ENCODE peak calls at places on chromosomes 16 and 17, in nine cellular contexts. L is cardiac muscle cell, W is GM23248, U is BJ, V is uterus, Z is prostate gland, Q is PC-3, I is fibroblast of lung, D is H1. T is an unnamed sample.

GRCh38 chr17:78013683-78014467 is 55.4 kb downstream of the TNRC6C start:
- DNase-seq in L (peak; percentile 74), W (peak; percentile 73), U (no peak), V (peak; percentile 50), Z (peak; percentile 62), Q (peak; percentile 85), I (peak; percentile 86), D (no peak), T (peak; percentile 61)

GRCh38 chr16:78786635-78787034 is 687.2 kb downstream of the WWOX start:
- DNase-seq in L (no peak), W (no peak), U (no peak), V (no peak), Z (no peak), Q (no peak), I (no peak), D (no peak), T (no peak)

GRCh38 chr17:79075433-79075805 is 795 bp downstream of the ENGASE start:
- DNase-seq in L (no peak), W (peak; percentile 56), U (no peak), V (no peak), Z (no peak), Q (no peak), I (no peak), D (no peak), T (peak; percentile 25)

GRCh38 chr16:65249768-65250167 is 127.9 kb upstream of the CDH11 start:
- DNase-seq in L (peak; percentile 84), W (peak; percentile 62), U (no peak), V (peak; percentile 69), Z (no peak), Q (no peak), I (no peak), D (no peak), T (no peak)

GRCh38 chr17:549197-550040 is 165.2 kb downstream of the VPS53 start:
- DNase-seq in L (peak; percentile 21), W (peak; percentile 80), U (peak; percentile 59), V (no peak), Z (no peak), Q (no peak), I (peak; percentile 81), D (no peak), T (no peak)

GRCh38 chr17:80619535-80620235 is 75.0 kb downstream of the RPTOR start:
- DNase-seq in L (no peak), W (peak; percentile 15), U (no peak), V (no peak), Z (no peak), Q (peak; percentile 89), I (no peak), D (no peak), T (no peak)

GRCh38 chr17:50630524-50631194 is 4.0 kb upstream of the ABCC3 start:
- DNase-seq in L (peak; percentile 49), W (peak; percentile 49), U (no peak), V (no peak), Z (peak; percentile 70), Q (peak; percentile 89), I (no peak), D (no peak), T (peak; percentile 47)

GRCh38 chr16:84520778-84521770 is 16.6 kb upstream of the MEAK7 start:
- DNase-seq in L (no peak), W (no peak), U (no peak), V (no peak), Z (no peak), Q (peak; percentile 20), I (no peak), D (no peak), T (no peak)

GRCh38 chr16:1312459-1312801 is 3.0 kb downstream of the UBE2I start:
- DNase-seq in L (no peak), W (no peak), U (no peak), V (no peak), Z (no peak), Q (no peak), I (no peak), D (no peak), T (no peak)

GRCh38 chr16:1310832-1311200 is 1.4 kb downstream of the UBE2I start:
- DNase-seq in L (no peak), W (peak; percentile 65), U (no peak), V (no peak), Z (no peak), Q (no peak), I (no peak), D (no peak), T (peak; percentile 60)

GRCh38 chr16:1312903-1313302 is 3.5 kb downstream of the UBE2I start:
- DNase-seq in L (no peak), W (no peak), U (no peak), V (no peak), Z (no peak), Q (no peak), I (no peak), D (no peak), T (no peak)

GRCh38 chr16:1311212-1311737 is 1.8 kb downstream of the UBE2I start:
- DNase-seq in L (no peak), W (peak; percentile 30), U (no peak), V (no peak), Z (no peak), Q (no peak), I (no peak), D (no peak), T (no peak)

DNA sequence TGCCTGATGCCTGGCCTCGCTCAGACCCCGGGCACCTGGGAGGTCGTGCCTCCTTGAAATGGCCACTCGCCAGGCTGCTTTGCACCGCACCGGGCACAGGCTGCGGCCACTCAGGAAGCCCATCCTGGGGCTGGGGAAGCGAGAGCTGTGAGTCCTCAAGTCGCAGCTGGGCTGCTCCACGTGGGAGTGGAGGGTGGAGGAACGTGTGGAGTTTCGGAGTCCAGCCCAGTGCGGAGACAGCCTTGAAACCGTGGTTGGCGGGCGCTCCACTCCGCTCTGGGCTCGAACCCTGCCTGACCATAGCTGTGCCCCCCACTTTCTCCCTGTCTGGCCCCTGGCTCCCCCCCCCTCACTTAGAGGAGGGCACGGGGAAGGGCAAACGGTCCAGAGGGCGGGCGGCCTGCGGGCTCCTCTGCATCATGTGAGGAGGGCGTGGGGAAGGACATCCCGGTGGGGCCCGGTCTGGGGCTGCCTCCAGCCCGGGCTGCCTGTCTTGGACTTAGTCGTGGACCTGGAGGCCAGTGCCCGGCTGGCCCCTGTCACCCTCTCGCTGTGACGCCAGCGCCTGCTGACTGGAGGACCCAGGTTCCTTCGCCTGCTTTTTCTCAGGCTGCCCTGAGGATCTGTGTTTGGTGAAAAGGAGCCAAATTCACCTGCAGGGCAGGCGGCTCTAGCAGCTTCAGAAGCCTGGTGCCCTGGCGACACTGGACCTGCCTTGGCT is 2.5 kb downstream of the UBE2I start:
- DNase-seq in L (no peak), W (peak; percentile 71), U (no peak), V (no peak), Z (no peak), Q (no peak), I (peak; percentile 25), D (no peak), T (no peak)
- H3K4me3 ChIP-seq in L (peak overlapping the region; percentile 92), W (peak overlapping the region; percentile 99), U (peak overlapping the region; percentile 60), V (peak overlapping the region; percentile 73), Z (peak overlapping the region; percentile 75), Q (peak overlapping the region; percentile 85), I (peak overlapping the region; percentile 96), D (peak overlapping the region; percentile 95), T (peak overlapping the region; percentile 68)

GRCh38 chr16:10876799-10877341 is at the start of gene CIITA:
- DNase-seq in L (no peak), W (peak; percentile 96), U (peak; percentile 7), V (no peak), Z (no peak), Q (peak; percentile 87), I (peak; percentile 65), D (no peak), T (peak; percentile 45)
- H3K4me3 ChIP-seq in L (no peak within 1 kb of the TSS), W (no peak within 1 kb of the TSS), U (no peak within 1 kb of the TSS), V (no peak within 1 kb of the TSS), Z (no peak within 1 kb of the TSS), Q (no peak within 1 kb of the TSS), I (no peak within 1 kb of the TSS), D (no peak within 1 kb of the TSS), T (peak within 1 kb of the TSS; percentile 49)

DNA sequence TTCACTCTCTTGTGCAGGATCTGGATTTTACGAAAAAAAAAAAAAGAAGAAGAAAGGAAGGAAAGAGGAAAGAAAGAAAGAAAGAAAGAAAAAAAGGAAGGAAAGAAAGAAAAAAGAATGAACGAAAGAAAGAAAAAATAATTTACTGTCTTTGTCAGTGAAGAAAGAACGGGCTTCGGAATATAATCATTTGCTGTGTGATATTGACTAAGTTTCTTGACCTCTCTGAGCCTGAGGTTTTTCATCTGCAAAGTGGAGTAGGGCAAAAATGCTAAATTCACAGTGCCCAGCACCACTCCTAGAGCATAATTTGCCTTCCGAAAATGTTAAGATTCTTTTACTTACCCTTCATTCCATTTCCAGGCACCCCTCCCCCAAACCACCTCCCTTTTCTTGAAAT is 333 bp upstream of the CCR10 start:
- DNase-seq in L (no peak), W (no peak), U (no peak), V (no peak), Z (no peak), Q (no peak), I (no peak), D (no peak), T (no peak)
- H3K4me3 ChIP-seq in L (peak overlapping the region; percentile 55), W (peak overlapping the region; percentile 79), U (peak overlapping the region; percentile 66), V (peak overlapping the region; percentile 56), Z (peak overlapping the region; percentile 35), Q (peak overlapping the region; percentile 70), I (peak overlapping the region; percentile 62), D (peak overlapping the region; percentile 55), T (peak overlapping the region; percentile 29)

GRCh38 chr17:73363788-73364522 is 52.2 kb upstream of the CDC42EP4 start:
- DNase-seq in L (no peak), W (no peak), U (no peak), V (no peak), Z (no peak), Q (no peak), I (no peak), D (no peak), T (no peak)

GRCh38 chr17:73369126-73369525 is 57.3 kb upstream of the CDC42EP4 start:
- DNase-seq in L (peak; percentile 60), W (no peak), U (no peak), V (no peak), Z (no peak), Q (no peak), I (no peak), D (no peak), T (no peak)

GRCh38 chr17:73365203-73365933 is 53.6 kb upstream of the CDC42EP4 start:
- DNase-seq in L (no peak), W (peak; percentile 17), U (no peak), V (no peak), Z (no peak), Q (no peak), I (no peak), D (no peak), T (no peak)

GRCh38 chr17:73368085-73368631 is 56.4 kb upstream of the CDC42EP4 start:
- DNase-seq in L (no peak), W (no peak), U (no peak), V (no peak), Z (no peak), Q (no peak), I (no peak), D (no peak), T (no peak)

DNA sequence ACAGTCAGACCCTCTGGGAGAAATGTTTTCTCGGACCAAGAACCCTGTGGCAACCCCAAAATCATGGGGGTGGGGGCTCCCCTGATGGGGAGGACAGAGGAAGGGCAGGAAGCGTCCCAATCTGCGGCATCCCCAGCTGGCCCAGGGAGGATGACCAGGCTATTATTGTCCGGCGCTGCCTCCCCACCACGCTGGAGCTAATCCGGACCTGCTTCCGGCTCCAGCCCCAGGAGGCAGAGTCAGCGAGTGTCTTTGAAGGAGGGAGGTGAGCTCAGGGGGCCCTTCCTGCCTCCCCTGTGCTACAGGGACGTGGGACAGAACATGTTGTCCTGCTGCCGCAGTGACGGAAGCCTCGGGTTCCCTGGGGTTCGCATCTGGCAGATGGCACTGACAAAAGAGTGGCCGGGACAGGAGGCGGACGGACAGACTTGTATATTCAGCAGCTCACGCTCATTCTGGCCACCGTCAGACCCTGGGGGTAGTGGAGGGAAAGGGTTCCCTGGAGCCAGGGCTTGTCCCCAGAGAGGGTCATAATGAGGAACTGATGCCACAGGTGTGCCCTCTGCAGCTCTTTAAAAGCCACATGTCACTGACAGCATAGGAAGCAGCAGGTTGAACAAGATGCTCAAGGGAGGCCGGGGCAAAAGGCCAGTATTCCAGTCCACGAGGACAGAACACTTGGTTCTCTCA is 54.3 kb upstream of the CDC42EP4 start:
- DNase-seq in L (no peak), W (peak; percentile 17), U (no peak), V (no peak), Z (no peak), Q (no peak), I (no peak), D (no peak), T (no peak)
- H3K4me3 ChIP-seq in L (no peak overlapping the region), W (no peak overlapping the region), U (no peak overlapping the region), V (no peak overlapping the region), Z (no peak overlapping the region), Q (no peak overlapping the region), I (no peak overlapping the region), D (no peak overlapping the region), T (no peak overlapping the region)

T was measured in CD4-positive, alpha-beta memory T cell.